ENCODE peak calls at places on chromosomes 11 and 22, in eight cellular contexts. G is HCT116, N is endothelial cell, X is neural progenitor cell, M is progenitor cell of endocrine pancreas, Y is HFF-Myc, Q is fibroblast of pulmonary artery, I is brain microvascular endothelial cell. U is an unnamed sample.

GRCh38 chr11:68669301-68670090 is 14.8 kb upstream of the GAL start:
- DNase-seq in G (no peak), N (no peak), X (no peak), M (no peak), Y (no peak), Q (no peak), I (no peak), U (no peak)

GRCh38 chr11:86624366-86624765 is 48.0 kb downstream of the ME3 start:
- DNase-seq in G (no peak), N (no peak), X (no peak), M (no peak), Y (no peak), Q (no peak), I (no peak), U (no peak)

GRCh38 chr22:27669798-27670599 is 131.6 kb downstream of the MN1 start:
- DNase-seq in G (no peak), N (no peak), X (no peak), M (no peak), Y (no peak), Q (peak), I (no peak), U (no peak)

GRCh38 chr11:18188796-18189195 is 16.2 kb downstream of the MRGPRX4 start:
- DNase-seq in G (no peak), N (no peak), X (no peak), M (no peak), Y (no peak), Q (no peak), I (no peak), U (no peak)

GRCh38 chr22:21837184-21837979 is 30.1 kb downstream of the MAPK1 start:
- DNase-seq in G (peak), N (peak), X (peak), M (no peak), Y (peak), Q (peak), I (peak), U (no peak)

GRCh38 chr22:29030618-29031235 is 30.9 kb downstream of the C22orf31 start:
- DNase-seq in G (peak), N (peak), X (peak), M (peak), Y (peak), Q (peak), I (peak), U (peak)

GRCh38 chr11:121522043-121522941 is 69.5 kb upstream of the SORL1-AS1 start:
- DNase-seq in G (no peak), N (no peak), X (no peak), M (no peak), Y (no peak), Q (no peak), I (no peak), U (peak)

GRCh38 chr11:125239585-125240331 is 75.2 kb downstream of the PKNOX2 start:
- DNase-seq in G (no peak), N (no peak), X (peak), M (no peak), Y (no peak), Q (no peak), I (no peak), U (no peak)

GRCh38 chr11:6926208-6927029 is at the start of gene ZNF215:
- DNase-seq in G (peak), N (peak), X (peak), M (peak), Y (peak), Q (peak), I (peak), U (peak)

GRCh38 chr22:39664485-39665200 is 94.1 kb downstream of the CACNA1I start:
- DNase-seq in G (no peak), N (peak), X (peak), M (peak), Y (no peak), Q (no peak), I (no peak), U (no peak)

GRCh38 chr11:12693075-12693473 is 18.9 kb downstream of the TEAD1 start:
- DNase-seq in G (no peak), N (no peak), X (no peak), M (no peak), Y (no peak), Q (no peak), I (no peak), U (no peak)

GRCh38 chr11:100562102-100562501 is 125.0 kb upstream of the ARHGAP42 start:
- DNase-seq in G (no peak), N (no peak), X (no peak), M (no peak), Y (peak), Q (peak), I (peak), U (no peak)

GRCh38 chr11:73956876-73957653 is 6.2 kb downstream of the DNAJB13 start:
- DNase-seq in G (no peak), N (no peak), X (no peak), M (no peak), Y (no peak), Q (no peak), I (no peak), U (no peak)

GRCh38 chr11:121297872-121298271 is 5.3 kb downstream of the SC5D start:
- DNase-seq in G (no peak), N (no peak), X (no peak), M (no peak), Y (no peak), Q (no peak), I (no peak), U (no peak)

GRCh38 chr11:70535191-70535971 is 137.1 kb downstream of the CTTN start:
- DNase-seq in G (no peak), N (no peak), X (no peak), M (no peak), Y (no peak), Q (no peak), I (no peak), U (no peak)

GRCh38 chr11:10752486-10752885 is 1.4 kb downstream of the CTR9 start:
- DNase-seq in G (no peak), N (no peak), X (no peak), M (no peak), Y (no peak), Q (no peak), I (no peak), U (no peak)

GRCh38 chr22:25461301-25461700 is 103.2 kb upstream of the GRK3 start:
- DNase-seq in G (no peak), N (no peak), X (no peak), M (no peak), Y (no peak), Q (no peak), I (no peak), U (no peak)

GRCh38 chr22:31637938-31638618 is 23.9 kb downstream of the PISD start:
- DNase-seq in G (no peak), N (no peak), X (no peak), M (no peak), Y (no peak), Q (peak), I (peak), U (no peak)

GRCh38 chr11:96008161-96008560 is 84.3 kb upstream of the MTMR2 start:
- DNase-seq in G (no peak), N (no peak), X (no peak), M (no peak), Y (peak), Q (no peak), I (no peak), U (no peak)

GRCh38 chr11:106415510-106415909 is 338.0 kb downstream of the AASDHPPT start:
- DNase-seq in G (no peak), N (no peak), X (no peak), M (no peak), Y (no peak), Q (no peak), I (no peak), U (no peak)

DNA sequence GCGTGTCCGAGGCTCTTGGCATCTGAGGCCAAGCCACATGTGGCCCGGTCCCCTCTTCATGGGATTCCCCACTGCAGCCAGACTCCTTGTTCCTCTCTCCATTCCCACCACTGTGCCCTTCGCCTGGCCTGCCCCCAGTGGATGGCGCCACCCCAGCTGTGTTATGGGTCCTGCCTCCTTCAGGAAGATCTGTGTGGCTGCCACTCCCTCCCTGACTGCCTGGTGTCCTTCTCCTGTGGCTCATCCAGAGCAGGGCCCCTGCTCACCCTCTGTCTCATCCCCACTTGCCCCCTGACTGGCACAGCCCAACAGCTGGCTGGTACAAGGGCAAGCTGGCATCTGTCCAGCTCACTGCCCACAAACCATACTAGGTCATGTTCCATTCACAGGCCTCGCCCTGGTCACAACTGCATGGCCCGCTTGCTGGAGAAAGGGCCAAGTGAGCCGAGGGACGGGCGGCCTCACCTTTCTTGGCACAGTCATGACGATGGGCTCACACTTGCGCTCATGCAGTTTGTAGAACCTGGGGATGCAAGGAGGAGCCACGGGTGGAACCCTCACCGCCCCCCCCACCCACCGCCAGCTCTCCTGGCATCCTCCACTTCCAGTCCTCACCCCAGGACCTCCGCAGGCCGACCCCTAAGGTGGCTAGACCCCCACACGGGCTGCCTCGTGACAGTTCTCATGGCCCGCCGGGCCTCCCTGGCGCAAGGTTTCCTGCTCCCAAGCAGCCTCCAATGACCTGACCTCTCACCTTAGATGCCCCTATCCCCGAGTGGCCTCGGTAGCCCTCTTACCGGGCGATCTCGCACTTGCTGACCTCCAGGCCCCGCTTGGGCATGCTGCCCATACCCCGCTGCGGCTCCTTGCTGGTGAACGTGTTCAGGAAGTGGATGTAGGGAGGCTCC is 2.1 kb upstream of the PTPRCAP start:
- DNase-seq in G (no peak), N (no peak), X (no peak), M (no peak), Y (no peak), Q (no peak), I (no peak), U (no peak)
- TF ChIP-seq CTCF in G (peak), N (no peak), X (peak), M (no peak), Y (peak), Q (peak), I (peak), U (no peak)

DNA sequence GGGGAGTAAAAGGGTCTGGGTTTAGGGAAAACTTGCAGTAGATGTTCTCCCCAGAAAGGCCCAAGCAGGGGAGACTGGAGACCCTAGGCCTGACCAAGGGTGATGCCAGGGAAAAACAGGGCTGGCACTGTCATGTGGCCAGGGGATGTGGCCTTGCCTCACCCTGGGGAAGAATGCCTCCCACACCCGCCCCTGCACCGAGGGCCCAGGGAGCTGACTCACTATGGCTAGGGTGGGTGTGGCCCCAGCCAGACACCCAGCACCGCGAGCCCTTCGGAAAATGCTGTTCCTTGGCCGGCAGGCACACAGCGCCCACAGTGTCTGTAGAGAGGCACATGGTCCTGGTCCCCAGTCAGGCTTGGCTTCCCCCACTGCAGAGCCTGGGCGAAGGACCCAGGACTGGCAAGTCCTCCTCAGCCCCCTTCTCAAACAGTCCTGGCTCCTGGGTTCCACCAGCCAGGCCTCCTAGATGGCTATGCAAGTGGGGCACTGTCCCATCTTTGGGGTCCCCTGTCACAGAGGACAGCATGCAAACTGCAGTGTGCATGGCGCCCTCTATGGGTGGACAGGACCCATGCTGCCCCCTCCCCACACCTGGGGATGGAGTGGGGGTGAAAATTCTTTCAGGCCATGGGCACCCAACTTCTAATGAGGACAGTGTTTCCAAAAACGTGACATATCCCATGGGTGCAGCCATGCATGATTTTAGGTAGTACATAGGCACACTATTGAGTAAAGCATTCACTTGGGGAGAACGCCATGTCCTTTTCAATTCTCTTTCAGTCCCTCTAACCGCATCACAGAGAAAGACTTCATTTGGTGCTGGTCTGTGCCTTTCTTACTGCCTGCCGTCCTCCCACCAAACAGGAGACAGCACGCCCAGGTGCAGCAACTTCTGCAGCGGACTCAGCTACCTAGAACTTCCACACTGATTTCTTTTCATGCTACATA is 15.2 kb downstream of the TMPRSS5 start:
- DNase-seq in G (peak), N (peak), X (peak), M (no peak), Y (peak), Q (peak), I (peak), U (no peak)
- TF ChIP-seq CTCF in G (peak), N (peak), X (peak), M (peak), Y (peak), Q (peak), I (peak), U (no peak)

GRCh38 chr11:111733655-111734088 is 32.5 kb downstream of the PPP2R1B start:
- DNase-seq in G (no peak), N (no peak), X (peak), M (no peak), Y (no peak), Q (no peak), I (no peak), U (no peak)

GRCh38 chr11:111734383-111735261 is 31.6 kb downstream of the PPP2R1B start:
- DNase-seq in G (no peak), N (no peak), X (no peak), M (no peak), Y (no peak), Q (no peak), I (no peak), U (no peak)

GRCh38 chr11:111736191-111736590 is 30.0 kb downstream of the PPP2R1B start:
- DNase-seq in G (no peak), N (no peak), X (no peak), M (no peak), Y (no peak), Q (peak), I (peak), U (no peak)

GRCh38 chr11:111736621-111737055 is 29.6 kb downstream of the PPP2R1B start:
- DNase-seq in G (no peak), N (no peak), X (no peak), M (no peak), Y (no peak), Q (no peak), I (no peak), U (no peak)

GRCh38 chr11:111735262-111736116 is 30.7 kb downstream of the PPP2R1B start:
- DNase-seq in G (no peak), N (no peak), X (no peak), M (no peak), Y (peak), Q (peak), I (peak), U (peak)
- TF ChIP-seq CTCF in G (no peak), N (no peak), X (no peak), M (no peak), Y (no peak), Q (no peak), I (no peak), U (no peak)

GRCh38 chr11:9606799-9607510 is 33.5 kb downstream of the WEE1 start:
- DNase-seq in G (peak), N (no peak), X (peak), M (no peak), Y (no peak), Q (no peak), I (no peak), U (no peak)
- TF ChIP-seq CTCF in G (peak), N (no peak), X (peak), M (peak), Y (no peak), Q (no peak), I (no peak), U (no peak)

DNA sequence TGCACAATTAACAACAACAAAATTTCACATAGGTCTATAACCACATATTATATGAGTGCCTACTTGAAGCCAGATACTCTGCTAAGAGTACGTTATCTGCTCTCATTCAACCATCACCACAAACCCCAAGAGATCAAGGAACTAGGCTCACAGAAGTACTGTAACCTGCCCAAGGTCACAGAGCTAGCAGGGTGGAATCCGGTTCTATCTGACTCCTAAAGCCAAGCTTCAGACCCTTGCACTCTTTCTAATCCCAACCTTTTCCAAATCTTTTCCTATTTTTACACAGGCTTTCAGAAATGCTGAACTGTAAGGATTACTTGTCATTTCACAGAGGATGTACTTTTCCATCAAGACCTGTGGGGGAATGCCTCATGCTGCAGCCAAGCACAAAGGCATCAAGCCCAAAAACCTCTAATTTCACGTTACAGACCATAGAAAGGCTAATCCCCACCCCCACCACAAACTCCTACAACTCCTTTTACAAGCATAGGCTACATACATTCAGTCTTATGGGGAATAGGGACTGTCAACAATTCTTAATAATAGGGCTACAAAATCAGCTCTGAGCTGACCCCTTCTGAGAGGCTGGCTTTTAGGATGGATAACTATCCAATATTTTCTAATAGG is 924 bp downstream of the PRCP start:
- DNase-seq in G (no peak), N (no peak), X (no peak), M (no peak), Y (no peak), Q (no peak), I (no peak), U (no peak)
- TF ChIP-seq CTCF in G (no peak), N (no peak), X (no peak), M (no peak), Y (no peak), Q (no peak), I (no peak), U (no peak)

DNA sequence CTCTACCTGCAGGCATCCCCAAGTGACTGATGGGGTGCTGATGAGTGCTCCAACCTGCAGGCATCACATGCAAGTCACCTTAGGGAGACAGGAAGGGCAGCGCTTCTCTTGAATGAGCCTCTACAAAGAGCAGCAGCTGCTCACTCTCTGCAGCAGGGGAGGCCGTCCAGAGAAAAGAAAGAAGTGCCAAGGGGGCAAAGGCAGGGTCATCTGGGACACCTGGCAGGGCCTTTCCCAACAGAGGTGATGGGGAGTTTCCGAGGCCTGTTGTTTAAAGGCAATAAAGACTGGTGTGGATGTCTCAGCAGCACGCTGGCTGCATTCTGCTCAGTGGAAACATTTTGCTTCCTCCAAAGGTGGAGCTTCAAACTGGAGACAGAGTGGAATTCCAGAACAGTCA is 113.7 kb downstream of the ETS1 start:
- DNase-seq in G (no peak), N (no peak), X (no peak), M (no peak), Y (no peak), Q (no peak), I (no peak), U (no peak)
- TF ChIP-seq CTCF in G (no peak), N (no peak), X (no peak), M (no peak), Y (no peak), Q (no peak), I (no peak), U (no peak)

DNA sequence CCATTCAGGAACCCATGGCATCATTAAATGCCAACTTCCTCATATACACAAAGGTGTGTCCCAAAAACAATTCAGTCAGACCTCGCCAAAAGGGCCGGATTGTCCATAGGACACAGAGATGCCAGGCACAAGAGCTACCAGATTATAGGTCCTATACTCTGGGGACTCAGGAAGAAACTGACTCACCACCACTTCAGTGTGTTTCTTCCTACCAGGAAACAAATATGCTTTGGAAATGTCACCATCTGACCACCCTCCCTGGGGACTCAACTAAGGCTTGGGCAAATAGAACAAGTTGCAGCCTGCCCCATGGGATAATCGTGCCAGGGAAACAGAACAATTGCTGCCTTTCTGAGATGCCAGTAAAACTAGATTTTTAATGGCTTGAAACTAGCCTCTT is 11.7 kb downstream of the POU2AF3 start:
- DNase-seq in G (no peak), N (no peak), X (no peak), M (no peak), Y (no peak), Q (no peak), I (no peak), U (no peak)
- TF ChIP-seq CTCF in G (no peak), N (no peak), X (no peak), M (no peak), Y (no peak), Q (no peak), I (no peak), U (no peak)

GRCh38 chr11:127345819-127346459 is 345.4 kb upstream of the KIRREL3 start:
- DNase-seq in G (no peak), N (peak), X (peak), M (no peak), Y (peak), Q (peak), I (peak), U (no peak)
- TF ChIP-seq CTCF in G (no peak), N (peak), X (peak), M (peak), Y (peak), Q (peak), I (peak), U (peak)

U was measured in right atrium auricular region.